ENCODE peak calls at places on chromosomes 11 and 22, in nine cellular contexts. N, Q, G, K, X, I, L, H and S are unnamed samples.

GRCh38 chr22:41403532-41404318 is 22.0 kb downstream of the TEF start:
- DNase-seq in H (peak), X (peak), K (peak), I (peak), L (peak), N (peak), Q (peak), G (peak), S (peak)

GRCh38 chr22:40196628-40197027 is 18.9 kb downstream of the TNRC6B start:
- DNase-seq in I (peak), K (peak), Q (peak), X (no peak), G (peak), N (no peak), L (no peak), H (no peak), S (no peak)

GRCh38 chr11:1679881-1680280 is 17.1 kb upstream of the KRTAP5-6 start:
- DNase-seq in N (no peak), X (no peak), Q (no peak), G (no peak), H (no peak), I (no peak), K (no peak), L (no peak), S (no peak)

GRCh38 chr11:75735181-75735845 is 17.7 kb downstream of the MOGAT2 start:
- DNase-seq in L (no peak), K (no peak), I (no peak), G (no peak), H (no peak), Q (no peak), N (no peak), X (no peak), S (no peak)

GRCh38 chr11:47261291-47261800 is 3.5 kb downstream of the NR1H3 start:
- DNase-seq in K (no peak), H (no peak), G (no peak), N (peak), L (no peak), I (no peak), X (no peak), Q (no peak), S (no peak)

GRCh38 chr11:120104041-120104440 is 33.9 kb downstream of the TRIM29 start:
- DNase-seq in H (no peak), N (peak), X (no peak), Q (no peak), L (no peak), G (no peak), I (no peak), K (no peak), S (no peak)

GRCh38 chr11:62269654-62270278 is at the start of gene SCGB2A2:
- DNase-seq in N (no peak), I (peak), Q (no peak), G (no peak), K (no peak), X (no peak), H (no peak), L (no peak), S (no peak)

GRCh38 chr11:78228467-78228866 is 39.7 kb downstream of the USP35 start:
- DNase-seq in N (peak), I (peak), K (peak), L (peak), X (peak), G (peak), H (no peak), Q (peak), S (peak)

GRCh38 chr11:36372101-36372767 is 76.1 kb downstream of the PRR5L start:
- DNase-seq in G (peak), N (no peak), Q (peak), L (no peak), K (no peak), H (peak), I (no peak), X (no peak), S (no peak)

GRCh38 chr11:92969634-92970347 is at the start of gene MTNR1B:
- DNase-seq in K (no peak), N (no peak), I (no peak), L (no peak), X (no peak), H (no peak), Q (no peak), G (no peak), S (no peak)

GRCh38 chr11:118076754-118077281 is at the start of gene TMPRSS4:
- DNase-seq in G (no peak), L (no peak), X (no peak), K (peak), H (peak), Q (no peak), N (no peak), I (peak), S (peak)

GRCh38 chr11:17805043-17805442 is 70.5 kb downstream of the KCNC1 start:
- DNase-seq in Q (no peak), K (no peak), L (no peak), I (no peak), X (no peak), G (no peak), H (no peak), N (no peak), S (no peak)

GRCh38 chr11:130560000-130560852 is 111.8 kb downstream of the ADAMTS15 start:
- DNase-seq in H (no peak), Q (no peak), L (no peak), I (no peak), K (peak), X (no peak), G (peak), N (no peak), S (no peak)

GRCh38 chr22:33274214-33274828 is 216.1 kb upstream of the SYN3 start:
- DNase-seq in X (peak), I (peak), G (peak), L (peak), Q (no peak), H (no peak), K (no peak), N (peak), S (peak)

GRCh38 chr11:117820516-117820915 is 4.0 kb downstream of the FXYD2 start:
- DNase-seq in I (no peak), G (no peak), X (no peak), K (no peak), L (no peak), Q (no peak), N (no peak), H (peak), S (no peak)

GRCh38 chr11:104524276-104524675 is 360.3 kb upstream of the PDGFD start:
- DNase-seq in X (no peak), N (no peak), K (no peak), Q (no peak), L (no peak), H (no peak), I (no peak), G (no peak), S (no peak)

GRCh38 chr11:125517116-125517804 is 21.2 kb upstream of the FEZ1 start:
- DNase-seq in Q (peak), H (no peak), X (no peak), I (no peak), L (no peak), K (peak), G (peak), N (no peak), S (no peak)

GRCh38 chr22:41951898-41952474 is at the start of gene SMIM45:
- DNase-seq in H (no peak), N (no peak), X (no peak), L (no peak), K (no peak), Q (no peak), G (peak), I (no peak), S (no peak)

GRCh38 chr11:2729841-2730240 is 30.0 kb upstream of the KCNQ1OT1 start:
- DNase-seq in Q (no peak), H (no peak), L (no peak), G (no peak), I (no peak), N (no peak), X (no peak), K (no peak), S (no peak)

GRCh38 chr11:19770277-19770676 is 57.6 kb downstream of the NAV2 start:
- DNase-seq in L (no peak), H (no peak), I (no peak), N (no peak), G (no peak), K (no peak), X (no peak), Q (no peak), S (no peak)

GRCh38 chr22:50525991-50526848 is 822 bp upstream of the SCO2 start:
- DNase-seq in H (peak), K (peak), Q (peak), X (peak), I (no peak), L (peak), N (peak), G (peak), S (peak)

GRCh38 chr11:26065944-26066343 is 266.0 kb upstream of the ANO3 start:
- DNase-seq in K (no peak), Q (no peak), L (no peak), X (no peak), G (no peak), N (no peak), I (no peak), H (no peak), S (no peak)

GRCh38 chr22:23675502-23676415 is 15.1 kb upstream of the RGL4 start:
- DNase-seq in H (peak), L (no peak), X (no peak), I (no peak), N (no peak), K (peak), G (no peak), Q (no peak), S (peak)

GRCh38 chr11:103091441-103091809 is 535 bp downstream of the DCUN1D5 start:
- DNase-seq in G (peak), K (peak), L (peak), H (peak), Q (peak), X (no peak), I (peak), N (peak), S (peak)

GRCh38 chr11:87185228-87185627 is 147.5 kb downstream of the TMEM135 start:
- DNase-seq in H (no peak), I (no peak), L (no peak), Q (no peak), X (no peak), K (no peak), G (no peak), N (no peak), S (no peak)

GRCh38 chr22:48451891-48452290 is 1375.8 kb downstream of the BRD1 start:
- DNase-seq in K (no peak), I (no peak), H (peak), Q (no peak), N (no peak), G (no peak), X (no peak), L (no peak), S (no peak)
- H3K27ac ChIP-seq in K (no peak), I (no peak), H (no peak), Q (no peak), N (no peak), G (no peak), X (no peak), L (no peak), S (no peak)

DNA sequence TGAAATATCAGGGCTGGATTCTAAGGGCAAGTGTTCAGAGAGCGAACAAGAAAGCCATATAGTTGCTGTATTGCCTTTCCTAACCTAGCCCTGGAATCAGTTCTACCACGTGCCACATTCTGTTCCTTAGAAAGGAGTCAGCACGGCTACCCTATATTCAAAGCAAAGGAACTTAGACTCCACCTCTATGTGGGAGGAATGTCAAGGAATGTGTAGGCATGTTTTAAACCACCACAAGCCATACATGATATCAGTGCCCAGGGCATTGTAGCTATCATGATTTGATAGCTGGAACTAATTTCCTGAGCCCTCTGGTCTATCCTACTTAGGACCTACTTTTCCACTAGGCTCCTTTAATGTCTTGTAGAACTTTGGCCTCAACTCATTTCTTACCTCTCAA is 2.5 kb upstream of the EIF4ENIF1 start:
- DNase-seq in X (no peak), N (no peak), Q (no peak), I (no peak), G (peak), K (no peak), L (no peak), H (no peak), S (no peak)
- H3K27ac ChIP-seq in X (no peak), N (no peak), Q (no peak), I (peak), G (no peak), K (no peak), L (no peak), H (no peak), S (no peak)

DNA sequence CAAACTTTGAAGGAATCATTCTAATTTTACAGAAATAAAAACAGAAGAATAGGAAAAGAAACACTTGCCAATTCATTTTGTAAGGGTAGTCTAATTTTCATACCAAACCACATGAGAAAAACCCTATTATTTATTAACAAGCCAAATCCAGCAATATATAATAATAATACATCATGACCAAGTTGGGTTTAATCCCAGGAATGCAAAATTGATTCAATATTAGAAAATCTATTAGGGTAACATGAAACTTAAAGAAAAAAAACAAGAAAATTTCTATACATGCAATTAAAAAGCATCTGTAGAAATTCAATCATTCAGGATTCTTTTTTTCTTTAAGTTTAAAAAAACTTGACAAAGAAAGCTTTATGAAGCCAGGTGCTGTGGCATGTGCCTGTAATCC is 16.8 kb downstream of the MAPK1 start:
- DNase-seq in G (no peak), Q (no peak), N (no peak), I (no peak), L (no peak), H (no peak), X (no peak), K (no peak), S (no peak)
- H3K27ac ChIP-seq in G (no peak), Q (no peak), N (no peak), I (no peak), L (no peak), H (no peak), X (no peak), K (no peak), S (no peak)

DNA sequence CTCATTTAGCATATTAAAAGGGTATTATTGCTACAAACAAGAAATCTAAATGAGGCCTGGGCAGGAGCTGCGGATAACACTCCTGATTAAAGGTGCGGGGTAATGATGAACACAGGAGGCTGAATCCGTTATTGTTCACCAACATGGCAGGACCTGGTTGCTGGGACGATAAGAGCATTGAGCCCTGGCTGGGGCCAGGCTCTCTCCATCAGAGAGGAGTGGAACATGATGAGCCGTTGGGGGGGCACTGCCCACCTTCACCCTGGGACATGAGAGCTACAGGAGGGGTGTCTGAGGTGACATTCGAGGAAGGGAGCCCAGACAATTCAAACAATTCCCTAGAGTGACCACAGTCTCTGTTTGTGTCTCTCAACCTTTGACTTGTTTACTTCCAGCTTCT is 211.7 kb downstream of the NXPE2 start:
- DNase-seq in N (no peak), G (no peak), Q (no peak), L (no peak), K (no peak), X (no peak), I (no peak), H (no peak), S (no peak)
- H3K27ac ChIP-seq in N (no peak), G (no peak), Q (no peak), L (no peak), K (no peak), X (no peak), I (no peak), H (no peak), S (no peak)